ENCODE peak calls at places on chromosomes 4 and X, in eight cellular contexts. E, D, O, R, U, Y, A and B are unnamed samples. For H3K4me1, the result is how much of the 10 kb centered on the place peaks cover.

GRCh38 chrX:138885886-138886285 is 174.4 kb upstream of the FGF13 start:
- DNase-seq in D (no peak), A (no peak), O (no peak), E (no peak), Y (no peak), R (no peak), U (peak), B (no peak)

GRCh38 chrX:63350979-63351616 is at the start of gene SPIN4:
- DNase-seq in O (no peak), Y (peak), A (peak), U (peak), D (peak), R (peak), E (peak), B (no peak)

GRCh38 chr4:71333960-71334951 is 4.6 kb upstream of the SLC4A4 start:
- DNase-seq in A (no peak), D (no peak), O (no peak), U (peak), Y (no peak), E (peak), R (no peak), B (no peak)

GRCh38 chr4:14743601-14744000 is 258.7 kb upstream of the CPEB2 start:
- DNase-seq in A (no peak), R (no peak), E (no peak), O (no peak), D (no peak), Y (no peak), U (no peak), B (no peak)

GRCh38 chrX:78329486-78329885 is 2.1 kb upstream of the CYSLTR1 start:
- DNase-seq in Y (no peak), E (no peak), A (no peak), U (peak), R (peak), D (no peak), O (no peak), B (no peak)

GRCh38 chr4:8727546-8728510 is 135.3 kb downstream of the CPZ start:
- DNase-seq in A (peak), E (no peak), D (no peak), U (no peak), Y (peak), R (no peak), O (no peak), B (no peak)

GRCh38 chr4:159443975-159444374 is 341.1 kb downstream of the RAPGEF2 start:
- DNase-seq in R (no peak), A (no peak), Y (no peak), U (no peak), D (no peak), E (no peak), O (no peak), B (no peak)

GRCh38 chr4:14726441-14727405 is 275.6 kb upstream of the CPEB2 start:
- DNase-seq in R (peak), O (no peak), D (no peak), U (peak), E (peak), Y (no peak), A (no peak), B (no peak)

GRCh38 chr4:127124919-127125318 is 507.8 kb upstream of the INTU start:
- DNase-seq in E (peak), R (no peak), A (no peak), O (no peak), D (no peak), U (peak), Y (no peak), B (no peak)

GRCh38 chr4:152784490-152785195 is 4.9 kb downstream of the ARFIP1 start:
- DNase-seq in R (peak), Y (no peak), O (no peak), A (no peak), U (peak), E (peak), D (peak), B (no peak)

GRCh38 chr4:76155979-76156378 is 7.8 kb upstream of the NUP54 start:
- DNase-seq in Y (no peak), A (no peak), O (no peak), E (no peak), R (no peak), U (no peak), D (no peak), B (no peak)

GRCh38 chr4:23932935-23933334 is 43.1 kb upstream of the PPARGC1A start:
- DNase-seq in O (no peak), Y (no peak), E (peak), R (no peak), A (no peak), U (no peak), D (no peak), B (peak)

GRCh38 chr4:23929248-23929647 is 39.4 kb upstream of the PPARGC1A start:
- DNase-seq in A (no peak), U (no peak), R (no peak), O (no peak), Y (no peak), D (no peak), E (peak), B (no peak)

GRCh38 chr4:23931489-23931830 is 41.6 kb upstream of the PPARGC1A start:
- DNase-seq in R (no peak), U (no peak), O (no peak), A (no peak), E (no peak), D (no peak), Y (no peak), B (no peak)

GRCh38 chr4:23932186-23932585 is 42.3 kb upstream of the PPARGC1A start:
- DNase-seq in E (no peak), O (no peak), Y (no peak), R (no peak), U (no peak), A (no peak), D (no peak), B (peak)

GRCh38 chr4:23930750-23931488 is 41.1 kb upstream of the PPARGC1A start:
- DNase-seq in Y (peak), O (no peak), R (peak), U (no peak), A (peak), E (peak), D (no peak), B (no peak)
- H3K27ac ChIP-seq in Y (no peak), O (no peak), R (peak), U (no peak), A (peak), E (peak), D (no peak), B (no peak)

GRCh38 chr4:141058739-141059507 is 74.3 kb downstream of the RNF150 start:
- DNase-seq in D (no peak), Y (no peak), U (no peak), R (no peak), A (no peak), O (no peak), E (no peak), B (no peak)
- H3K4me1 ChIP-seq in D (under half), Y (under half), U (under half), R (under half), A (under half), O (under half), E (under half), B (under half)

DNA sequence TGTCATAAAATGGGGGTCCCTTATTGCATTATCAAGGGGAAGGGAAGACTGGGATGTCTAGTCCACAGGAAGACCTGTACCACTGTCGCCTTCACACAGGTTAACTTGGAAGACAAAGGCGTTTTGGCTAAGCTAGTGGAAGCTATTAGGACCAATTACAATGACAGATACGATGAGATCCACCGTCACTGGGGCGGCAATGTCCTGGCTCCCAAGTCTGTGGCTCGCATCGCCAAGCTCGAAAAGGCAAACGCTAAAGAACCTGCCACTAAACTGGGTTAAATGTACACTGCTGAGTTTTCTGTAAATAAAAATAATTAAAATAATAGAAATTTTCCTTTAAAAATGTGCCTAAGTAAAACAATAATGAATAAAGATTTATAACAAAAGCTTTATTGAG is 30.6 kb downstream of the AASDH start:
- DNase-seq in R (no peak), D (no peak), E (no peak), O (no peak), A (no peak), U (no peak), Y (no peak), B (no peak)
- H3K4me3 ChIP-seq in R (no peak), D (no peak), E (no peak), O (no peak), A (no peak), U (no peak), Y (no peak), B (no peak)

GRCh38 chr4:73451404-73451803 is 15.4 kb downstream of the AFP start:
- DNase-seq in A (no peak), U (no peak), Y (no peak), R (no peak), E (peak), D (no peak), O (no peak), B (no peak)
- H3K27ac ChIP-seq in A (no peak), U (no peak), Y (no peak), R (no peak), E (no peak), D (no peak), O (no peak), B (no peak)

DNA sequence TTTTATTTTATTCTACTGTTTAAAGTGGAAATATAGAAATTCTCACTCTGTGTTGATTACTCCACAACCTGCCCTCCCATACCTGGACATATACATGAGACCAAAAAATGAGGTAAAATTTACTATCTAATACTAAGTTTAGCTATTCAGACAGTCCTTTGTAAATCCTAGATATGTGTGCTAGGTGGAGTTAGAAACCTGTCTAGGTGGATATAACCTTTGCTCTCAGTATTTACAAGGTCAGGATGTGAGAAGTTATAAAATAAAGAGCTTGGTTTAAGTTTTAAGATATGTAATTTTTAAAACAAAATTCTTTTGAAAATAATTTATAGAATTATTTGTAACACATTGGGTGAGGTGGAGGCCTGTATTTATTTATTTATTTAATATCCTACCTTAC is 221.5 kb downstream of the PCDH7 start:
- DNase-seq in E (no peak), D (no peak), Y (no peak), R (no peak), O (no peak), A (no peak), U (no peak), B (no peak)
- H3K4me1 ChIP-seq in E (under half), D (under half), Y (under half), R (under half), O (under half), A (under half), U (under half), B (under half)

DNA sequence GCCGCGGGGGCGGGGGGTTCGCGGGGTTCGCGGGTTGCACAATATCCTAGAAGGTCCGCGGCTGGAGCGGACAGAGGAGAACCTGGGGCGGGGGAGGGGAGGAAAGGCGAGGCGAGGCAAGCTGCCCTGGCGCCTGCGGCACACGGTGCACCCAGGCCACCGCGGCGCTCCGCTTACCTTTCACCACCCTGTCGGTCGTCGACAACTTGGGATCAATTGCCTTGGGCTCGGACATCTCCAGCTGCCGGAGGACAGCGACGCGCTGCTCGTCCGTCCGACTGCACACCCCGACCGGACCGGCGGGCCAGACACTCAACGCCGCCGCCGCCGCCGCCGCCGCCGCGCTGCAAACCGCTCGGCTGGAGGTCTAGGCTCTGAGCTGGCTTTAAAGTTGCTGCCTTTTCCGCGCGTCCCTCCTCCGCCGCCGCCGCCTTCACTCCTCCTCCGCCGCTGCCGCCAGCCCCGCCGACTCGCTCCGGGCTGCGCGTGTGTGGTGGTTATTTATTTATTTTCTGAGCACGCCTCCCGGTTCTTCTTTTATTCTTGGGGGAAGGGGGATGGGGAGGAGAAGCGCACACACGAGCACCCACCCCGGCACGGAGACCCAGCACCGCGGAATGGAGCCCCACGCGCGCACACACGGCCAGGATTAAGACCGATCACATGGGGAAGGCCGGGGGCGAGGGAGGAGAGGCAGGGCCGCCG is 612 bp downstream of the PPP3CA start:
- DNase-seq in R (peak), U (peak), E (peak), Y (peak), D (peak), O (no peak), A (peak), B (no peak)
- H3K4me3 ChIP-seq in R (peak), U (peak), E (peak), Y (peak), D (peak), O (peak), A (peak), B (peak)